ENCODE peak calls at places on chromosomes 6 and 20, in ten cellular contexts. W is RPMI8226; H is neuronal stem cell; X is activated naive CD4-positive, alpha-beta T cell; P is CD8-positive, alpha-beta T cell; F is transverse colon; L is activated CD8-positive, alpha-beta memory T cell treated with anti-CD3 and anti-CD28 coated beads, Interleukin-2, amount 10 ng/mL, durations not matched to agents 7 days and 5 days; I is naive thymus-derived CD8-positive, alpha-beta T cell; K is activated CD4-positive, alpha-beta T cell treated with anti-CD3 and anti-CD28 coated beads for 48 hours; R is BE2C. O is an unnamed sample.

GRCh38 chr6:91895592-91895991 is 1308.7 kb upstream of the MAP3K7 start:
- DNase-seq in K (no peak), R (no peak), X (no peak), L (no peak), F (no peak), I (no peak), H (no peak), P (no peak), W (no peak), O (no peak)

GRCh38 chr20:24289737-24290481 is 179.5 kb upstream of the SYNDIG1 start:
- DNase-seq in F (no peak), P (no peak), L (peak), I (no peak), H (no peak), W (no peak), X (no peak), K (peak), R (no peak), O (no peak)

GRCh38 chr20:21609221-21609620 is 95.4 kb upstream of the NKX2-2 start:
- DNase-seq in K (no peak), F (no peak), X (no peak), H (no peak), I (no peak), W (no peak), L (no peak), R (no peak), P (no peak), O (peak)

GRCh38 chr6:56416247-56416646 is 168.9 kb upstream of the COL21A1 start:
- DNase-seq in P (no peak), X (no peak), K (no peak), W (no peak), I (no peak), L (no peak), H (no peak), R (no peak), F (no peak), O (no peak)

GRCh38 chr20:22951966-22952365 is 83.1 kb upstream of the SSTR4 start:
- DNase-seq in I (no peak), F (no peak), W (no peak), R (no peak), X (no peak), K (no peak), P (no peak), H (no peak), L (no peak), O (no peak)

GRCh38 chr6:30885481-30885998 is 1.2 kb downstream of the DDR1 start:
- DNase-seq in L (no peak), K (no peak), H (peak), F (peak), W (peak), P (no peak), R (no peak), I (no peak), X (no peak), O (peak)

GRCh38 chr20:36975085-36975829 is 23.7 kb upstream of the SAMHD1 start:
- DNase-seq in R (no peak), F (peak), I (peak), K (peak), H (no peak), W (no peak), X (peak), P (peak), L (peak), O (no peak)

GRCh38 chr6:72425003-72425681 is 196.7 kb upstream of the KCNQ5 start:
- DNase-seq in P (no peak), K (no peak), W (no peak), L (no peak), X (no peak), R (no peak), F (no peak), H (no peak), I (no peak), O (no peak)

GRCh38 chr6:48826884-48827701 is 636.0 kb downstream of the MMUT start:
- DNase-seq in W (no peak), K (no peak), R (no peak), I (no peak), P (no peak), L (no peak), X (no peak), H (no peak), F (peak), O (no peak)

GRCh38 chr6:130324657-130325056 is 41.2 kb upstream of the TMEM200A start:
- DNase-seq in W (no peak), K (no peak), P (no peak), L (no peak), F (no peak), I (no peak), R (no peak), X (no peak), H (no peak), O (no peak)

GRCh38 chr20:47343007-47343472 is 13.5 kb downstream of the ZMYND8 start:
- DNase-seq in L (no peak), P (no peak), R (no peak), W (no peak), I (no peak), F (no peak), H (no peak), X (no peak), K (no peak), O (no peak)

GRCh38 chr6:13769655-13770053 is 44.7 kb downstream of the MCUR1 start:
- DNase-seq in W (no peak), L (no peak), R (peak), F (no peak), K (peak), I (no peak), X (no peak), P (no peak), H (no peak), O (no peak)

GRCh38 chr6:26175033-26175427 is 87.8 kb downstream of the HFE start:
- DNase-seq in H (no peak), P (no peak), I (no peak), L (no peak), W (no peak), R (no peak), X (no peak), K (no peak), F (no peak), O (no peak)

O was measured in globus pallidus.